ENCODE peak calls at places on chromosome 5, in eight cellular contexts. T, L, U, D, E, S, W and Z are unnamed samples.
A peak's percentile ranks its signal among the peaks of the same experiment; 100 is the strongest.

GRCh38 chr5:77379558-77380061 is 112.5 kb downstream of the WDR41 start:
- DNase-seq in T (no peak), L (no peak), U (no peak), D (no peak), E (no peak), S (no peak), W (no peak), Z (peak; percentile 61)

GRCh38 chr5:98772415-98773213 is 849 bp upstream of the RGMB start:
- DNase-seq in T (peak; percentile 90), L (peak; percentile 76), U (peak; percentile 83), D (peak; percentile 70), E (peak; percentile 85), S (peak; percentile 86), W (peak; percentile 96), Z (no peak)

GRCh38 chr5:145855842-145856267 is 17.0 kb downstream of the GRXCR2 start:
- DNase-seq in T (no peak), L (no peak), U (no peak), D (no peak), E (no peak), S (no peak), W (peak; percentile 24), Z (no peak)

GRCh38 chr5:178940569-178941360 is at the start of gene ZNF454:
- DNase-seq in T (peak; percentile 89), L (peak; percentile 96), U (peak; percentile 87), D (no peak), E (peak; percentile 89), S (peak; percentile 82), W (no peak), Z (no peak)

GRCh38 chr5:137858223-137858916 is 9.3 kb upstream of the MYOT start:
- DNase-seq in T (no peak), L (no peak), U (no peak), D (no peak), E (no peak), S (no peak), W (no peak), Z (peak; percentile 67)

GRCh38 chr5:32869216-32869615 is 158.1 kb downstream of the NPR3 start:
- DNase-seq in T (no peak), L (no peak), U (no peak), D (no peak), E (no peak), S (no peak), W (peak; percentile 83), Z (no peak)

GRCh38 chr5:157248771-157249475 is 17.0 kb upstream of the CYFIP2 start:
- DNase-seq in T (no peak), L (no peak), U (peak; percentile 47), D (no peak), E (no peak), S (peak; percentile 58), W (no peak), Z (no peak)

GRCh38 chr5:38835887-38836286 is 9.9 kb upstream of the OSMR start:
- DNase-seq in T (no peak), L (no peak), U (no peak), D (no peak), E (no peak), S (no peak), W (peak; percentile 31), Z (no peak)

GRCh38 chr5:1180096-1180495 is 21.3 kb upstream of the SLC6A19 start:
- DNase-seq in T (peak; percentile 5), L (no peak), U (no peak), D (no peak), E (peak; percentile 43), S (no peak), W (no peak), Z (no peak)

GRCh38 chr5:1176473-1177391 is 24.7 kb upstream of the SLC6A19 start:
- DNase-seq in T (peak; percentile 53), L (no peak), U (peak; percentile 26), D (no peak), E (peak; percentile 33), S (no peak), W (peak; percentile 28), Z (no peak)

GRCh38 chr5:1179383-1179715 is 22.0 kb upstream of the SLC6A19 start:
- DNase-seq in T (peak; percentile 7), L (no peak), U (no peak), D (no peak), E (no peak), S (no peak), W (no peak), Z (no peak)

GRCh38 chr5:1177826-1178528 is 23.4 kb upstream of the SLC6A19 start:
- DNase-seq in T (peak; percentile 2), L (no peak), U (peak; percentile 24), D (no peak), E (peak; percentile 41), S (no peak), W (no peak), Z (no peak)

DNA sequence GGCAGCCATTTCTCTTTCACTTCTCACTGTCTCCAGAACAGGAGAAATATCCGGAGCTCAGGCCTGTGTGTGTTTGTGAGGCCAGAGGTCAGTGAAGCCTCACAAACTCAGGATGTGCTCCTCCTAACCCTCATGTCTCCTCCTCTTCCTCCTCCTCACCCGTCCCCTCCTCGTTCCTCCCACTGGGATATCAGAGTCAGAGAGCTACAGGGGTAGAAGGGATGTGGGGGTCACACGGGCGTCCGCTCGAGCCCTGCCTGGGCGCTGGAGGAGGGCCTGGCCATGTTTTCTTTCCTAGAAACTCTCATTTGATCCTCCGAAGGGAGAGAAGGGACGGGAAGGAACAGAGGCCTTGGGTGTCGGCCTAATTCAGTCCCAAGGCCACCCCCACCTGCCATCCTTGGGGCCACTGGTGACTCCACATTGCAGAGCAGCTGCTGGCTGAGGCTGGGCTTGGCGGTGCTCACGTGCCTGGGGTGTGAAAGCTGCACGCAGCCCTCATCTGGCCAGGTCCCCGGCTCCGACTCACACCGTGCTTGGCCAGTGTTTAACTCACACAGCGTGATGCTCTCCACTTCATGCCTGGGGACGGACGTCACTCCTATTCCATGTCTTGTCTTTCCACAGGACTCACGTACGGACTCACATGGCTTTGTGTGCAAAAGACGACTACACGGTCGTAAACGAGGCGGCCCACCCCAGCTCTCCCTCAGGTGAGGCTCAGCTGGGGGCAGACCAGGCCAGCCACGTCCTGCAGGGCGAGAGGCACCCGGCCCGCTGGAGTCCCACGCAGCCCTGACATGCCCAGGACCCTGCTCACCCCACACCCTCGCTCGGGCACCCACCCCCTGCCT is 22.6 kb upstream of the SLC6A19 start:
- DNase-seq in T (peak; percentile 9), L (no peak), U (no peak), D (no peak), E (peak; percentile 43), S (no peak), W (no peak), Z (no peak)
- H3K27me3 ChIP-seq in T (no peaks in the 10 kb centered on the region), L (no peaks in the 10 kb centered on the region), U (no peaks in the 10 kb centered on the region), D (no peaks in the 10 kb centered on the region), E (peaks cover 11% of the 10 kb centered on the region), S (peaks cover 4% of the 10 kb centered on the region), W (no peaks in the 10 kb centered on the region), Z (no peaks in the 10 kb centered on the region)

GRCh38 chr5:43245724-43246385 is 53.8 kb downstream of the NIM1K start:
- DNase-seq in T (no peak), L (no peak), U (no peak), D (no peak), E (no peak), S (no peak), W (no peak), Z (peak; percentile 35)

GRCh38 chr5:43242196-43242595 is 50.2 kb downstream of the NIM1K start:
- DNase-seq in T (no peak), L (no peak), U (no peak), D (no peak), E (no peak), S (no peak), W (no peak), Z (no peak)

GRCh38 chr5:43243270-43243669 is 51.2 kb downstream of the NIM1K start:
- DNase-seq in T (no peak), L (no peak), U (no peak), D (no peak), E (no peak), S (no peak), W (no peak), Z (no peak)

DNA sequence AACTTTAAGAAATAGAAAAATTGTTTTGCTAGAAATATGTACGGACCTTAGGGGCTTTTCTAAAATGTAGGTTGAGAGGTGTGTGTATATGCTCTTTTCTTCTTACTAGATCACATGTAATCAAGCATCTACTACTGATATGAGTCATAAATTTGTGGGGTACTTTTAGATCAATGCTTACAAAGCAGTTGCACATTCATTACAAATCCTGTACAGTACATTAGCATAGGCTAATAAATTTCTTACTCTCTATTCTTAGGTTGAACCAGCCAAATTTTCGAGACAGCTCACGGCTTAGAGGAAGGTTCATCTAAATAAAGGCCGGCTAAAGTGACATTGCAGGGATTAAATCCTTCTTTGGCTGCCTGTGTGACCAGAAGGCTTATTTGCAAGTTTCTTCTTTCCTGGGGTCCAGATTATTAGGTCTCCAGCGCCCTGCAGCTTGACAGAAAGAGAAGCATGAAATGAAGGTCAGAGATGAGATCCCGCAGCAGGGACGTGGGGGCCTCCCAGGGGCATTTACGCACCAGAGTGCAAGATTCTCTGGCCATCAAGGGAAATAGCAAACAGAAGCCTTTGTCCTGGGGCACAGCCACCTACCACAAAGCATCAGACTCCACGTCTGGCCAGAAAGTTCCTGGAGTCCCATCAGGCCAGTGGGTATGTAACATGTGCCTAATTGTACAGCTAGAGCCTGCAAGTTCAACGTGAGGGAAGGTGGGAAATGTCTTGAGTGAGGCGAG is 53.0 kb downstream of the NIM1K start:
- DNase-seq in T (no peak), L (no peak), U (no peak), D (no peak), E (no peak), S (no peak), W (no peak), Z (peak; percentile 57)
- H3K4me3 ChIP-seq in T (no peak overlapping the region), L (no peak overlapping the region), U (no peak overlapping the region), D (no peak overlapping the region), E (no peak overlapping the region), S (no peak overlapping the region), W (no peak overlapping the region), Z (peak overlapping the region; percentile 4)

DNA sequence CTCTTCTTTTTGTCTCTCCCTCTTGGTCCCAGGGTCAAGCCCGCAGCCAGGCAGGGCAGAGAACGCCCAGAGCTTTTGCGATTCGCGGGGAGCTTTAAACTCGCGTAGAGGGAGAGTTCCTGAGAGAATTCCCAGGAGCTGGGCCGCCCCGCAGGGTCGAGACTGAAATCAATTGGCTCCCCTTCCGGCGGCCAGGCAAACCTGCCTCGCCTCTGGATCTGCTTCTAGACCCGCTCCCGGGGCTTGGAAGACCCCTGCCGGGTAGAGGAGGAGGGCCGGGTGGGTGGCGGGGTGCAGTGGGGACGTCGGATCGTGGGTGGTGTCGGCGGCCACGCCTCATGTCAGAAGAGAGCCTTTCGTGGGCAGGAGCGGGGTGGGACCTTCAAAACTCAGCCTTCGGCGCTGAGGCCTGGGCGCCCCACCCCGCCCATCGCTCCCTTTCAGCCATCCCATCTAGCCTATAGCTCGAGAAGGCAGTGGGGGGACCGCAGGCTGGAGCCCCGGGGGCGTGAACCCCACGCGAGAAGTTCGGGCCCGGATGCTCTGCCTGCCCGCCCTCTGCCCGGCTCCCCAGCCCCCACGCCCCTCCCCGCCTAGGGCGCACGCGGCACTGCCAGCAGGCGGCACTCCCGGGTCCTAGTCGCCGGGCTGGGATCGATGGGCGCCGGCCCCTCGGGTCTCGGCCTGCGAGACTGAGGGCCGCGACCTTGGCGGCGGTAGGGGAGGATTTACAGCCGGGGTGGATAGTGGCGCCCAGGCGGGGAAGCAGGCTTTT is 6.1 kb downstream of the PRDM6 start:
- DNase-seq in T (no peak), L (peak; percentile 27), U (no peak), D (no peak), E (no peak), S (no peak), W (no peak), Z (no peak)
- TF ChIP-seq CTCF in T (no peak), L (no peak), U (no peak), D (no peak), E (no peak), S (no peak), W (no peak), Z (no peak)

DNA sequence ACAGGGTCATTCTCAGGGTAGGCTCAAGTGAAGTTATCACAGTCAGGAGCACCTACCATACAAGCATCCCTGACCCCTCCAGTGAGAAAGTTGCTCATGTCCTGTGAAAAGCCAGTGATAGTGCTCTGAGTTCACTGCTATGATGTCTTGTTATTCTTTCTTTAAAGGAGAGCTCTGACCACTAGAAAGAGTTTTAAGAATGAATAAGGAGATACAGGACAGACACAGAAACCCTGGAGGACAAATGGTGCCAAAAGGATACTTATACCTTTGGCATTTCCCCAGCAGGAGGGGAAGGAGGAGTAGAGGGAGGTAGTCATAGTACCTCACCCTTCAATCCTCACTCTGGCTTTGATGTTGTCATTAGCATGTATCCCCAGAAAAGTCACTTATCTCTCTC is 84.0 kb upstream of the AGXT2 start:
- DNase-seq in T (no peak), L (no peak), U (no peak), D (no peak), E (no peak), S (no peak), W (peak; percentile 23), Z (no peak)
- H3K27me3 ChIP-seq in T (no peaks in the 10 kb centered on the region), L (no peaks in the 10 kb centered on the region), U (no peaks in the 10 kb centered on the region), D (no peaks in the 10 kb centered on the region), E (no peaks in the 10 kb centered on the region), S (no peaks in the 10 kb centered on the region), W (no peaks in the 10 kb centered on the region), Z (no peaks in the 10 kb centered on the region)